ENCODE peak calls at places on chromosomes 3 and 15, in seven cellular contexts. One of them, this sample, is unnamed.

GRCh38 chr15:41511331-41512077 is 2.1 kb downstream of the LTK start:
- DNase-seq in H1: no peak
- DNase-seq in mesendoderm: no peak
- DNase-seq in neuronal stem cell: no peak
- DNase-seq in trophoblast cell: no peak
- DNase-seq in mesenchymal stem cell: no peak
- DNase-seq in H9: peak; percentile 52
- DNase-seq in this sample: no peak

GRCh38 chr3:129984124-129984523 is 9.6 kb downstream of the TRH start:
- DNase-seq in H1: no peak
- DNase-seq in trophoblast cell: no peak
- DNase-seq in mesenchymal stem cell: peak; percentile 6
- DNase-seq in H9: peak; percentile 35
- DNase-seq in neuronal stem cell: no peak
- DNase-seq in mesendoderm: peak; percentile 38
- DNase-seq in this sample: no peak

GRCh38 chr15:72271895-72272212 is 500 bp downstream of the PARP6 start:
- DNase-seq in H1: no peak
- DNase-seq in trophoblast cell: no peak
- DNase-seq in mesenchymal stem cell: peak; percentile 27
- DNase-seq in mesendoderm: peak; percentile 67
- DNase-seq in neuronal stem cell: no peak
- DNase-seq in H9: no peak
- DNase-seq in this sample: peak; percentile 12

GRCh38 chr3:85303156-85303555 is 344.4 kb downstream of the CADM2 start:
- DNase-seq in mesenchymal stem cell: no peak
- DNase-seq in mesendoderm: no peak
- DNase-seq in H9: no peak
- DNase-seq in neuronal stem cell: no peak
- DNase-seq in H1: no peak
- DNase-seq in trophoblast cell: no peak
- DNase-seq in this sample: no peak

GRCh38 chr3:42013652-42014442 is 51.9 kb upstream of the ULK4 start:
- DNase-seq in H9: no peak
- DNase-seq in mesenchymal stem cell: no peak
- DNase-seq in H1: no peak
- DNase-seq in trophoblast cell: peak; percentile 19
- DNase-seq in neuronal stem cell: no peak
- DNase-seq in mesendoderm: no peak
- DNase-seq in this sample: no peak

GRCh38 chr3:101725192-101725889 is 927 bp downstream of the CEP97 start:
- DNase-seq in trophoblast cell: no peak
- DNase-seq in mesendoderm: peak; percentile 44
- DNase-seq in H9: peak; percentile 37
- DNase-seq in neuronal stem cell: peak; percentile 4
- DNase-seq in H1: no peak
- DNase-seq in mesenchymal stem cell: peak; percentile 34
- DNase-seq in this sample: peak; percentile 5

GRCh38 chr15:50260969-50261496 is 4.5 kb downstream of the HDC start:
- DNase-seq in H9: no peak
- DNase-seq in mesenchymal stem cell: no peak
- DNase-seq in H1: no peak
- DNase-seq in mesendoderm: peak; percentile 44
- DNase-seq in trophoblast cell: peak; percentile 7
- DNase-seq in neuronal stem cell: no peak
- DNase-seq in this sample: no peak

GRCh38 chr15:69403611-69404010 is 10.5 kb upstream of the KIF23 start:
- DNase-seq in H9: no peak
- DNase-seq in mesenchymal stem cell: peak; percentile 81
- DNase-seq in neuronal stem cell: no peak
- DNase-seq in mesendoderm: no peak
- DNase-seq in trophoblast cell: peak; percentile 33
- DNase-seq in H1: no peak
- DNase-seq in this sample: peak; percentile 94

GRCh38 chr15:67180514-67181191 is 73.8 kb downstream of the AAGAB start:
- DNase-seq in H1: no peak
- DNase-seq in H9: peak; percentile 55
- DNase-seq in trophoblast cell: no peak
- DNase-seq in mesenchymal stem cell: no peak
- DNase-seq in neuronal stem cell: no peak
- DNase-seq in mesendoderm: no peak
- DNase-seq in this sample: no peak

GRCh38 chr15:56736308-56736707 is 3.0 kb upstream of the ZNF280D start:
- DNase-seq in H1: no peak
- DNase-seq in mesendoderm: no peak
- DNase-seq in mesenchymal stem cell: peak; percentile 82
- DNase-seq in H9: no peak
- DNase-seq in trophoblast cell: no peak
- DNase-seq in neuronal stem cell: no peak
- DNase-seq in this sample: peak; percentile 61

GRCh38 chr3:58521917-58522680 is 14.9 kb downstream of the ACOX2 start:
- DNase-seq in mesendoderm: peak; percentile 51
- DNase-seq in H9: no peak
- DNase-seq in H1: no peak
- DNase-seq in trophoblast cell: no peak
- DNase-seq in neuronal stem cell: no peak
- DNase-seq in mesenchymal stem cell: peak; percentile 9
- DNase-seq in this sample: no peak

GRCh38 chr3:9347086-9347485 is 15.8 kb upstream of the THUMPD3 start:
- DNase-seq in trophoblast cell: no peak
- DNase-seq in H1: no peak
- DNase-seq in H9: no peak
- DNase-seq in neuronal stem cell: no peak
- DNase-seq in mesenchymal stem cell: no peak
- DNase-seq in mesendoderm: no peak
- DNase-seq in this sample: peak; percentile 69

GRCh38 chr15:38895326-38896282 is 331.0 kb upstream of the RASGRP1 start:
- DNase-seq in neuronal stem cell: no peak
- DNase-seq in trophoblast cell: no peak
- DNase-seq in mesendoderm: no peak
- DNase-seq in mesenchymal stem cell: peak; percentile 71
- DNase-seq in H9: no peak
- DNase-seq in H1: no peak
- DNase-seq in this sample: peak; percentile 89

GRCh38 chr3:140636452-140637138 is 41.3 kb upstream of the TRIM42 start:
- DNase-seq in neuronal stem cell: no peak
- DNase-seq in H1: no peak
- DNase-seq in trophoblast cell: no peak
- DNase-seq in mesendoderm: no peak
- DNase-seq in H9: no peak
- DNase-seq in mesenchymal stem cell: no peak
- DNase-seq in this sample: no peak

GRCh38 chr15:69531302-69532027 is 78.8 kb downstream of the RPLP1 start:
- DNase-seq in H9: peak; percentile 43
- DNase-seq in trophoblast cell: no peak
- DNase-seq in mesenchymal stem cell: no peak
- DNase-seq in mesendoderm: peak; percentile 52
- DNase-seq in H1: no peak
- DNase-seq in neuronal stem cell: no peak
- DNase-seq in this sample: no peak

GRCh38 chr3:46299608-46300460 is 54.1 kb upstream of the CCR2 start:
- DNase-seq in mesendoderm: no peak
- DNase-seq in neuronal stem cell: no peak
- DNase-seq in trophoblast cell: no peak
- DNase-seq in H1: no peak
- DNase-seq in H9: no peak
- DNase-seq in mesenchymal stem cell: no peak
- DNase-seq in this sample: no peak

GRCh38 chr3:172129534-172129867 is 90.1 kb downstream of the FNDC3B start:
- DNase-seq in H9: no peak
- DNase-seq in neuronal stem cell: no peak
- DNase-seq in H1: no peak
- DNase-seq in trophoblast cell: no peak
- DNase-seq in mesenchymal stem cell: peak; percentile 93
- DNase-seq in mesendoderm: no peak
- DNase-seq in this sample: no peak

GRCh38 chr3:52277972-52278509 is 408 bp downstream of the WDR82 start:
- DNase-seq in neuronal stem cell: no peak
- DNase-seq in trophoblast cell: peak; percentile 51
- DNase-seq in H1: no peak
- DNase-seq in mesenchymal stem cell: peak; percentile 71
- DNase-seq in mesendoderm: peak; percentile 78
- DNase-seq in H9: no peak
- DNase-seq in this sample: no peak

GRCh38 chr15:65414841-65415621 is 7.7 kb downstream of the IGDCC4 start:
- DNase-seq in trophoblast cell: no peak
- DNase-seq in H1: peak; percentile 88
- DNase-seq in mesendoderm: peak; percentile 96
- DNase-seq in neuronal stem cell: peak; percentile 79
- DNase-seq in mesenchymal stem cell: peak; percentile 89
- DNase-seq in H9: peak; percentile 94
- DNase-seq in this sample: peak; percentile 76

DNA sequence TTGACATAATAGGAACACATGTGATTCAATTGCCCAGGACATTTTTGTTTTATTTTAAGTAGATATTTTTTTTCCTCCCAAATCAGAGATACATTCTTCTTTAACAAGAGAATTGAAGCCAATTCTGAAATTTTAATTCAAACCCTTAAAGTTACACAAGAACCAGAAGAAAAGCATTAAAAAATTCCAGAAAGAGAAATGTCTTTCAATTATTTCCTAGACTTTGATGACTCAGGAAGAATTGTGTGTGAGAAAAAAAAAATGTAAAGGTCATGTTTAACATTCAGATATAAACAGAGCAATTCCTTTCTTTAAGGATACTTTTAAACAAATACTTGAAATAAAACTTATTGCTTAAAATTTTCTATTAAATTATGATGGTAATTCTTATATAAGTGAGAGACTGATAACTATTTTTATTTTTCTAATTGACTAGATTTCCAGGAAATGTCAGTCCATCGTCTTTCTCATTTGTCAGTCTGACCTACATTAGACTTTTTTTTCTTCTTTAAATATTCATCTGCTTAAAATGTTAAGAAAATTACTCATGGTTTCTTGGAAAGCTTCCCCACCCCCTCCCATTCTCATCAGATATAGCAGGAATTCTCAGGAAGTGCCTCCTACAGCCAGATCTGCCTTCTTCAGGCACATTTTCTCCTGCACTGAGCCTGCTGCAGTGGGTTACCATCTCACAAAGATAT is 261.7 kb upstream of the CBLB start:
- DNase-seq in H1: no peak
- DNase-seq in neuronal stem cell: no peak
- DNase-seq in H9: no peak
- DNase-seq in mesenchymal stem cell: peak; percentile 87
- DNase-seq in trophoblast cell: peak; percentile 66
- DNase-seq in mesendoderm: peak; percentile 79
- DNase-seq in this sample: peak; percentile 87
- H2BK5ac ChIP-seq in H1: no peak overlapping the region
- H2BK5ac ChIP-seq in neuronal stem cell: no peak overlapping the region
- H2BK5ac ChIP-seq in H9: no peak overlapping the region
- H2BK5ac ChIP-seq in mesenchymal stem cell: no peak overlapping the region
- H2BK5ac ChIP-seq in trophoblast cell: no peak overlapping the region
- H2BK5ac ChIP-seq in mesendoderm: no peak overlapping the region
- H2BK5ac ChIP-seq in this sample: peak overlapping the region; percentile 62

DNA sequence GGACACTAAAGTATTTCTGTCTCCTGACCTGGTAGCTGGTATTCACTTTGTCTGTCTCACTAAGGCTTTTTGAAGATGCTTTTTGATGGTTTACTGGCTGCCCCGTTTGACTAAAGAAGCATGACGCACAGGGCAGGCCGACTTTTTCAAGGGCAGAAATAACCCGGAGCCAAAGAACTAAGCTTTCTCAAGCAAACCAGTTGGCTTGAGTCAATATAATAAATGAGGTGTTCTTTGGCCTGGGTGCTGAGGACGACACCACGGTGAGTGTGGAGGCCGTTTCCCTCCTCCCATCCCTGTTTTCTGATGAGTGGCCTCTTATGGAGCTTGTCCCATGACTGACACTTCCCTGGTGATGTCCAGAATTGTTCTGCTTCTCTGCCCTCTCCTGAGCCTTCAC is 220.9 kb downstream of the ITPR1 start:
- DNase-seq in mesenchymal stem cell: no peak
- DNase-seq in neuronal stem cell: no peak
- DNase-seq in H1: no peak
- DNase-seq in trophoblast cell: no peak
- DNase-seq in mesendoderm: no peak
- DNase-seq in H9: no peak
- DNase-seq in this sample: no peak
- H3K4me2 ChIP-seq in mesenchymal stem cell: no peak overlapping the region
- H3K4me2 ChIP-seq in neuronal stem cell: no peak overlapping the region
- H3K4me2 ChIP-seq in H1: no peak overlapping the region
- H3K4me2 ChIP-seq in trophoblast cell: no peak overlapping the region
- H3K4me2 ChIP-seq in mesendoderm: no peak overlapping the region
- H3K4me2 ChIP-seq in H9: no peak overlapping the region
- H3K4me2 ChIP-seq in this sample: no peak overlapping the region

DNA sequence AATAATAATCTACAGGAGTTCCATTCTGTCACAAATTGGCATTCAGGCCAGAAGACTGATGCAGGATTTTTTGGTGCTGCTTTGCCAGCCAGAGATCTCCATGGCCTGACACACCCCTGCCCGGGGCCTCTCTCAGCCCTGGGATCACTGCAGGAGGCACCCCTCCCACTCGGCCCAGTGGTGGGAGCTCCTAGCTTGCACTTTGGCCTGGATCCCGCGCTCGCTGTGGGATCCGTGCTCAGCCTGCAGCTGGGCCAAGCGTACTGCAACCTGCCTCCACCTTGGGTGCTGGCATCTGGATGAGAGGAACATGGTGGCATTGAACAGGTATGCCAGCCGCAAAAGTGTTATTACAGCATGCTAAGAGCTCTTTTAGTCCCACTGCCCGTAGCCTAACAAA is 656.7 kb upstream of the CCDC54 start:
- DNase-seq in neuronal stem cell: no peak
- DNase-seq in mesendoderm: no peak
- DNase-seq in H1: no peak
- DNase-seq in mesenchymal stem cell: no peak
- DNase-seq in trophoblast cell: no peak
- DNase-seq in H9: peak; percentile 41
- DNase-seq in this sample: no peak
- H3K4ac ChIP-seq in neuronal stem cell: no peak overlapping the region
- H3K4ac ChIP-seq in mesendoderm: no peak overlapping the region
- H3K4ac ChIP-seq in H1: no peak overlapping the region
- H3K4ac ChIP-seq in mesenchymal stem cell: no peak overlapping the region
- H3K4ac ChIP-seq in trophoblast cell: no peak overlapping the region
- H3K4ac ChIP-seq in H9: no peak overlapping the region
- H3K4ac ChIP-seq in this sample: no peak overlapping the region

GRCh38 chr3:182397164-182397563 is 396.1 kb upstream of the ATP11B start:
- DNase-seq in H1: no peak
- DNase-seq in mesenchymal stem cell: no peak
- DNase-seq in trophoblast cell: no peak
- DNase-seq in neuronal stem cell: no peak
- DNase-seq in H9: no peak
- DNase-seq in mesendoderm: no peak
- DNase-seq in this sample: no peak

GRCh38 chr3:182393151-182393550 is 400.2 kb upstream of the ATP11B start:
- DNase-seq in H9: no peak
- DNase-seq in mesenchymal stem cell: no peak
- DNase-seq in H1: no peak
- DNase-seq in mesendoderm: no peak
- DNase-seq in neuronal stem cell: no peak
- DNase-seq in trophoblast cell: no peak
- DNase-seq in this sample: no peak

GRCh38 chr3:182389041-182389815 is 404.1 kb upstream of the ATP11B start:
- DNase-seq in mesenchymal stem cell: no peak
- DNase-seq in H1: no peak
- DNase-seq in trophoblast cell: no peak
- DNase-seq in neuronal stem cell: no peak
- DNase-seq in H9: no peak
- DNase-seq in mesendoderm: no peak
- DNase-seq in this sample: no peak

GRCh38 chr3:182392182-182392917 is 401.0 kb upstream of the ATP11B start:
- DNase-seq in mesendoderm: peak; percentile 58
- DNase-seq in neuronal stem cell: no peak
- DNase-seq in trophoblast cell: no peak
- DNase-seq in H1: no peak
- DNase-seq in mesenchymal stem cell: no peak
- DNase-seq in H9: no peak
- DNase-seq in this sample: no peak

GRCh38 chr3:182393830-182394367 is 399.4 kb upstream of the ATP11B start:
- DNase-seq in mesendoderm: no peak
- DNase-seq in trophoblast cell: no peak
- DNase-seq in neuronal stem cell: no peak
- DNase-seq in H1: no peak
- DNase-seq in H9: no peak
- DNase-seq in mesenchymal stem cell: no peak
- DNase-seq in this sample: no peak
- H2BK5ac ChIP-seq in mesendoderm: no peak overlapping the region
- H2BK5ac ChIP-seq in trophoblast cell: no peak overlapping the region
- H2BK5ac ChIP-seq in neuronal stem cell: no peak overlapping the region
- H2BK5ac ChIP-seq in H1: no peak overlapping the region
- H2BK5ac ChIP-seq in H9: no peak overlapping the region
- H2BK5ac ChIP-seq in mesenchymal stem cell: no peak overlapping the region
- H2BK5ac ChIP-seq in this sample: no peak overlapping the region

This sample was measured in IMR-90.